ENCODE peak calls at places on chromosomes 7 and 10, in five cellular contexts. One of them, this sample, is unnamed.

GRCh38 chr10:22436893-22437619 is 91.8 kb downstream of the SPAG6 start:
- DNase-seq in colonic mucosa: peak; percentile 88
- DNase-seq in GM10248: peak; percentile 78
- DNase-seq in gastrocnemius medialis: peak; percentile 69
- DNase-seq in nephron progenitor cell: peak; percentile 86
- DNase-seq in this sample: peak; percentile 93

GRCh38 chr10:43930777-43931176 is 282.1 kb upstream of the ZNF32 start:
- DNase-seq in colonic mucosa: no peak
- DNase-seq in GM10248: no peak
- DNase-seq in gastrocnemius medialis: no peak
- DNase-seq in nephron progenitor cell: no peak
- DNase-seq in this sample: no peak

GRCh38 chr7:126803060-126803665 is 449.6 kb downstream of the GRM8 start:
- DNase-seq in colonic mucosa: peak; percentile 63
- DNase-seq in GM10248: peak; percentile 59
- DNase-seq in gastrocnemius medialis: no peak
- DNase-seq in nephron progenitor cell: peak; percentile 46
- DNase-seq in this sample: no peak

GRCh38 chr7:213324-213993 is 21.1 kb downstream of the FAM20C start:
- DNase-seq in colonic mucosa: no peak
- DNase-seq in GM10248: no peak
- DNase-seq in gastrocnemius medialis: no peak
- DNase-seq in nephron progenitor cell: no peak
- DNase-seq in this sample: no peak

GRCh38 chr7:93883078-93883916 is 7.3 kb downstream of the TFPI2 start:
- DNase-seq in colonic mucosa: no peak
- DNase-seq in GM10248: no peak
- DNase-seq in gastrocnemius medialis: no peak
- DNase-seq in nephron progenitor cell: no peak
- DNase-seq in this sample: no peak

GRCh38 chr10:62248465-62248864 is 20.2 kb downstream of the RTKN2 start:
- DNase-seq in colonic mucosa: no peak
- DNase-seq in GM10248: no peak
- DNase-seq in gastrocnemius medialis: no peak
- DNase-seq in nephron progenitor cell: no peak
- DNase-seq in this sample: no peak

GRCh38 chr7:94366827-94367226 is 27.9 kb upstream of the COL1A2 start:
- DNase-seq in colonic mucosa: no peak
- DNase-seq in GM10248: no peak
- DNase-seq in gastrocnemius medialis: no peak
- DNase-seq in nephron progenitor cell: no peak
- DNase-seq in this sample: no peak

GRCh38 chr10:69864321-69864720 is 62.6 kb downstream of the COL13A1 start:
- DNase-seq in colonic mucosa: no peak
- DNase-seq in GM10248: no peak
- DNase-seq in gastrocnemius medialis: no peak
- DNase-seq in nephron progenitor cell: no peak
- DNase-seq in this sample: no peak

GRCh38 chr7:156754222-156754621 is 113.6 kb downstream of the RNF32 start:
- DNase-seq in colonic mucosa: no peak
- DNase-seq in GM10248: no peak
- DNase-seq in gastrocnemius medialis: no peak
- DNase-seq in nephron progenitor cell: no peak
- DNase-seq in this sample: no peak

GRCh38 chr10:80158598-80159127 is 26.1 kb downstream of the PLAC9 start:
- DNase-seq in colonic mucosa: peak; percentile 59
- DNase-seq in GM10248: no peak
- DNase-seq in gastrocnemius medialis: peak; percentile 87
- DNase-seq in nephron progenitor cell: no peak
- DNase-seq in this sample: peak; percentile 95

GRCh38 chr7:27377988-27378387 is 135.4 kb downstream of the EVX1 start:
- DNase-seq in colonic mucosa: no peak
- DNase-seq in GM10248: no peak
- DNase-seq in gastrocnemius medialis: no peak
- DNase-seq in nephron progenitor cell: no peak
- DNase-seq in this sample: no peak

GRCh38 chr7:75049817-75050216 is 23.8 kb downstream of the RCC1L start:
- DNase-seq in colonic mucosa: no peak
- DNase-seq in GM10248: no peak
- DNase-seq in gastrocnemius medialis: no peak
- DNase-seq in nephron progenitor cell: no peak
- DNase-seq in this sample: no peak

GRCh38 chr10:1598393-1599153 is 138.8 kb downstream of the ADARB2 start:
- DNase-seq in colonic mucosa: no peak
- DNase-seq in GM10248: no peak
- DNase-seq in gastrocnemius medialis: no peak
- DNase-seq in nephron progenitor cell: no peak
- DNase-seq in this sample: peak; percentile 76

GRCh38 chr7:44486693-44487092 is 3.8 kb downstream of the NUDCD3 start:
- DNase-seq in colonic mucosa: peak; percentile 40
- DNase-seq in GM10248: no peak
- DNase-seq in gastrocnemius medialis: peak; percentile 52
- DNase-seq in nephron progenitor cell: no peak
- DNase-seq in this sample: no peak

GRCh38 chr10:62451606-62451965 is 77.4 kb downstream of the ZNF365 start:
- DNase-seq in colonic mucosa: no peak
- DNase-seq in GM10248: no peak
- DNase-seq in gastrocnemius medialis: no peak
- DNase-seq in nephron progenitor cell: no peak
- DNase-seq in this sample: no peak

GRCh38 chr7:112226701-112227276 is 20.3 kb downstream of the ZNF277 start:
- DNase-seq in colonic mucosa: no peak
- DNase-seq in GM10248: no peak
- DNase-seq in gastrocnemius medialis: no peak
- DNase-seq in nephron progenitor cell: no peak
- DNase-seq in this sample: no peak

GRCh38 chr10:97572214-97572989 is at the start of gene ANKRD2:
- DNase-seq in colonic mucosa: peak; percentile 73
- DNase-seq in GM10248: peak; percentile 83
- DNase-seq in gastrocnemius medialis: peak; percentile 77
- DNase-seq in nephron progenitor cell: peak; percentile 74
- DNase-seq in this sample: peak; percentile 89

GRCh38 chr7:85094046-85094720 is 92.7 kb downstream of the SEMA3D start:
- DNase-seq in colonic mucosa: peak; percentile 21
- DNase-seq in GM10248: no peak
- DNase-seq in gastrocnemius medialis: no peak
- DNase-seq in nephron progenitor cell: no peak
- DNase-seq in this sample: no peak

GRCh38 chr7:85097844-85098243 is 89.0 kb downstream of the SEMA3D start:
- DNase-seq in colonic mucosa: no peak
- DNase-seq in GM10248: no peak
- DNase-seq in gastrocnemius medialis: no peak
- DNase-seq in nephron progenitor cell: no peak
- DNase-seq in this sample: no peak

GRCh38 chr7:85091568-85091928 is 95.3 kb downstream of the SEMA3D start:
- DNase-seq in colonic mucosa: no peak
- DNase-seq in GM10248: no peak
- DNase-seq in gastrocnemius medialis: no peak
- DNase-seq in nephron progenitor cell: no peak
- DNase-seq in this sample: no peak

GRCh38 chr7:85095357-85095756 is 91.5 kb downstream of the SEMA3D start:
- DNase-seq in colonic mucosa: no peak
- DNase-seq in GM10248: no peak
- DNase-seq in gastrocnemius medialis: no peak
- DNase-seq in nephron progenitor cell: no peak
- DNase-seq in this sample: no peak

DNA sequence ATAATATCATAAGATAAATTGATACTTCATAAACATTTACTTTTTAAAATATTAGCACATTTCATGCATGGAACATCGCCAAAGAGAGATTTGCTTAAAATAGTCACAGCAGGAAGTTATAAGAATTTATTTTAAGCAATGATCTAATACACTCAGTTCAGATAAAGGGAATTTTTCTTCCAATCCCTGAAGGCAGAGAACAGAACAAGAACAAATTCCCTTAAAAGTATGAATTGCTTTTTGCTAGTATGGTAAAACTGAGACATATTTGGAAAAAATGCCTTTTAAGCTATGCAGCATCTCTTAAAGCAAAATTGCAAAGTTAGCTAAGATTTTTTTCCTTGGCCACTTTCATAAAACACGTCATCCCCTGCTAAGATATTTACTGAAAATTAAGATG is 91.0 kb downstream of the SEMA3D start:
- DNase-seq in colonic mucosa: no peak
- DNase-seq in GM10248: no peak
- DNase-seq in gastrocnemius medialis: no peak
- DNase-seq in nephron progenitor cell: no peak
- DNase-seq in this sample: no peak
- TF ChIP-seq CTCF in colonic mucosa: no peak
- TF ChIP-seq CTCF in GM10248: no peak
- TF ChIP-seq CTCF in gastrocnemius medialis: no peak
- TF ChIP-seq CTCF in nephron progenitor cell: no peak
- TF ChIP-seq CTCF in this sample: no peak

GRCh38 chr10:51397244-51397643 is 302.2 kb downstream of the CSTF2T start:
- DNase-seq in colonic mucosa: peak; percentile 44
- DNase-seq in GM10248: no peak
- DNase-seq in gastrocnemius medialis: no peak
- DNase-seq in nephron progenitor cell: no peak
- DNase-seq in this sample: no peak

GRCh38 chr10:51399840-51400239 is 299.6 kb downstream of the CSTF2T start:
- DNase-seq in colonic mucosa: no peak
- DNase-seq in GM10248: no peak
- DNase-seq in gastrocnemius medialis: no peak
- DNase-seq in nephron progenitor cell: no peak
- DNase-seq in this sample: no peak

GRCh38 chr10:51400354-51401096 is 298.9 kb downstream of the CSTF2T start:
- DNase-seq in colonic mucosa: no peak
- DNase-seq in GM10248: no peak
- DNase-seq in gastrocnemius medialis: no peak
- DNase-seq in nephron progenitor cell: no peak
- DNase-seq in this sample: no peak

GRCh38 chr10:51403522-51403921 is 295.9 kb downstream of the CSTF2T start:
- DNase-seq in colonic mucosa: no peak
- DNase-seq in GM10248: no peak
- DNase-seq in gastrocnemius medialis: no peak
- DNase-seq in nephron progenitor cell: no peak
- DNase-seq in this sample: no peak

DNA sequence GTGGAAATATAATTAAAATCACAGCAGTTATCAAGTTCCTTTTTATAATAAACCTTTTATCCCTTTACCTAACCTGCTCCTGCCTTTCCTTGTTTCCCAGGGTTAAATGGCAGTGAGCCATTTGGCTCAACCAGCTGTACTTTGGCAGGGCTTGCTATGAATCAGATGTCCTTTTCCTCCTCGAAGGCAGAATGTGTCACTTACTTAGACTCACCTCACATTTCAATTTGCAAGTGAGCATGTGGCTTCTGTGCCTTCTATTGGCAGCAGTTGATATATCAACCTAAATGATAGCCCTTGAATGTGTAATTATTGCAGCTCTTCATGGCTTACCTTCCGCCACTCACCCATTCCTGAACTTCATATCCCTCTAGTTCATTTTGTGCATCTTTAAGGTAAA is 301.7 kb downstream of the CSTF2T start:
- DNase-seq in colonic mucosa: peak; percentile 82
- DNase-seq in GM10248: no peak
- DNase-seq in gastrocnemius medialis: peak; percentile 64
- DNase-seq in nephron progenitor cell: no peak
- DNase-seq in this sample: no peak
- TF ChIP-seq CTCF in colonic mucosa: no peak
- TF ChIP-seq CTCF in GM10248: no peak
- TF ChIP-seq CTCF in gastrocnemius medialis: no peak
- TF ChIP-seq CTCF in nephron progenitor cell: no peak
- TF ChIP-seq CTCF in this sample: no peak

DNA sequence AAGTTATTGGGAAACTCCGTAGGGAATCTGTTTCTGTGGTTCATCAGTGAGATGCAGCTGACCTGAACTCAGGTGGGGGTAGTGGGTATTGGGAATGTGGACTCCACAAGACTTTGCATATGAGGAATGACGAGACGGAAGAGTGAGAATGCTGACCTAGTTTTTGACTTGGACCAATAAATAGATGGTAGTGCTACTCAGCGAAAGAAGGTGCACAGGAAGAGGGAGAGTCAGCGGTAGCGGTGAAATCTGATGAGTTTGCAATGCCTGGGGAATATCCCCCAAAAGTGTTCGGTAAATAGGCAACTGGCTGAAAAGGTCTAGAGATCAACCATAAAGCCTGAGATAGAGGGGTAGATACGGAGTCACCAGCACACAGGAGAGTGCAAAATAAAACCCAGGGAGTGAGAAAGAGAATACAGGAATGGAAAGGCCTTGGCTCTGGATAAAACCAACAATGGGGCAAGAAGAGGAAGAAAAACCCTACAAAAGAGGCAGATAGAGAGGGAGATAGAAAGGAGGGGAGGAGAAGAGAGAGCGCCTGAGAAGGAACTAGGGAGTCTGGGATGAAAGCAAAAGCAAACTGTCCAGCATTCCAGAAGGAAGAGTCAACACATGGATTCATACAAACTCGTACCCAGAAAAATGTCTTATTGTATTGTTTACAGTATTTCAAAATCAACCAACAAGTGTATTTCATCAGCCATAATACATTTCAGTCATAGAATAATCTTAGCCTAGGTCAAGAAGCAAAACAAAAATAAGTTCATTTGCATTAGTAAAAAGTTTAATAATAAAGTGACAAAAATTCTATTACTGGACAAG is 5.4 kb downstream of the ARHGAP21 start:
- DNase-seq in colonic mucosa: no peak
- DNase-seq in GM10248: no peak
- DNase-seq in gastrocnemius medialis: no peak
- DNase-seq in nephron progenitor cell: no peak
- DNase-seq in this sample: no peak
- TF ChIP-seq CTCF in colonic mucosa: no peak
- TF ChIP-seq CTCF in GM10248: no peak
- TF ChIP-seq CTCF in gastrocnemius medialis: no peak
- TF ChIP-seq CTCF in nephron progenitor cell: no peak
- TF ChIP-seq CTCF in this sample: no peak

DNA sequence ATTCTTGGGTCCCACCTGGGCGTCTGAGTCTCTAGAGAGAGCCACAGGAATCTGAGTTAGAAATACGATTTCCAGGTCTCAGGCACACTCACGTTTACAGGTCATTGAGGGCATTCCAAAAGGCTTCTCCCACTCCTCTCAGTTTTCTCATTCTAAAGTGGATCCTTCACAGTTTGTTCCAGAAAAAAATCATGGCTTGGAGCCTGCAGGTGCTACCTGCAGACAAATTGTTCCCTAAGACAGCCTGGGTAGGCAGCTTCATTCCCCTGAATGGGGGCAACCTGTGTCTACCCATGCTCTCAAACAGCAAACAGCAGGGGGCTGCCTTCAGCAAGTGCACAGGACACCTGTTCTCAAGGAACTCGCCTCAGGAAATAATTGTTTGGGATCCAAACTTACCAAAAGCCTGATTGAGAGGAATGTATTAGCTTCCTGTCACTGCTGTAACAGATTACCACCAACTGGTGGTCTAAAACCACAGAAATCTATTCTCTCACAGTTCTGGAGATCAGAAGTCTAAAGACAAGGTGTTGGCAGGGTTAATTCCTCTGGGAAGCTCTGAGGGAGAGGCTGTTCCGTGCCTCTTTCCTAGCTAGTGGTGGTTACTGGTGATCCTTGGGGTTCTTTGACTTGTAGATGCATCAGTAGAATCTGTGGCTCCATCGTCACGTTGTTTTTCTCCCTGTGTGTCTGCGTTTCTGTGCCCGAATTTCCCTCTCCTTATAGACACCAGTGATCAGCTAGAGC is 117.2 kb downstream of the RAB11FIP2 start:
- DNase-seq in colonic mucosa: no peak
- DNase-seq in GM10248: no peak
- DNase-seq in gastrocnemius medialis: no peak
- DNase-seq in nephron progenitor cell: peak; percentile 11
- DNase-seq in this sample: no peak
- TF ChIP-seq CTCF in colonic mucosa: no peak
- TF ChIP-seq CTCF in GM10248: no peak
- TF ChIP-seq CTCF in gastrocnemius medialis: no peak
- TF ChIP-seq CTCF in nephron progenitor cell: no peak
- TF ChIP-seq CTCF in this sample: no peak